ENCODE peak calls at places on chromosomes 11 and 22, in five cellular contexts. K is ovary, V is astrocyte of the cerebellum, A is AG10803, U is esophagus squamous epithelium. B is an unnamed sample.

GRCh38 chr11:8767466-8768142 is 85.0 kb downstream of the RPL27A start:
- DNase-seq in A (peak; percentile 87), V (no peak), K (no peak), U (no peak), B (no peak)

GRCh38 chr11:18705651-18706281 is 7.2 kb downstream of the TMEM86A start:
- DNase-seq in K (peak; percentile 50), U (no peak), A (no peak), V (no peak), B (no peak)

GRCh38 chr22:23826510-23827350 is 12.1 kb downstream of the DERL3 start:
- DNase-seq in A (peak; percentile 75), U (no peak), V (no peak), K (no peak), B (no peak)

GRCh38 chr11:12543596-12544415 is 130.4 kb upstream of the TEAD1 start:
- DNase-seq in U (no peak), V (no peak), A (no peak), K (no peak), B (no peak)

GRCh38 chr11:47408598-47409439 is 429 bp downstream of the SLC39A13 start:
- DNase-seq in A (peak; percentile 87), V (peak; percentile 31), K (peak; percentile 58), U (no peak), B (peak; percentile 78)

GRCh38 chr22:19880786-19881569 is 26.3 kb upstream of the GNB1L start:
- DNase-seq in K (peak; percentile 21), A (peak; percentile 98), U (no peak), V (peak; percentile 90), B (peak; percentile 96)

GRCh38 chr11:47504910-47505309 is 48.0 kb downstream of the CELF1 start:
- DNase-seq in K (no peak), A (no peak), U (no peak), V (no peak), B (no peak)

GRCh38 chr22:39207141-39208012 is 37.4 kb downstream of the PDGFB start:
- DNase-seq in V (no peak), K (no peak), A (peak; percentile 56), U (no peak), B (no peak)

GRCh38 chr11:66279092-66279797 is 1.3 kb downstream of the CNIH2 start:
- DNase-seq in V (no peak), A (no peak), K (no peak), U (no peak), B (no peak)

GRCh38 chr11:67463680-67464410 is 5.2 kb downstream of the TMEM134 start:
- DNase-seq in K (peak; percentile 58), V (no peak), U (no peak), A (peak; percentile 41), B (no peak)

GRCh38 chr11:84543367-84544159 is 1083.6 kb downstream of the DLG2 start:
- DNase-seq in A (no peak), V (no peak), U (no peak), K (no peak), B (no peak)

DNA sequence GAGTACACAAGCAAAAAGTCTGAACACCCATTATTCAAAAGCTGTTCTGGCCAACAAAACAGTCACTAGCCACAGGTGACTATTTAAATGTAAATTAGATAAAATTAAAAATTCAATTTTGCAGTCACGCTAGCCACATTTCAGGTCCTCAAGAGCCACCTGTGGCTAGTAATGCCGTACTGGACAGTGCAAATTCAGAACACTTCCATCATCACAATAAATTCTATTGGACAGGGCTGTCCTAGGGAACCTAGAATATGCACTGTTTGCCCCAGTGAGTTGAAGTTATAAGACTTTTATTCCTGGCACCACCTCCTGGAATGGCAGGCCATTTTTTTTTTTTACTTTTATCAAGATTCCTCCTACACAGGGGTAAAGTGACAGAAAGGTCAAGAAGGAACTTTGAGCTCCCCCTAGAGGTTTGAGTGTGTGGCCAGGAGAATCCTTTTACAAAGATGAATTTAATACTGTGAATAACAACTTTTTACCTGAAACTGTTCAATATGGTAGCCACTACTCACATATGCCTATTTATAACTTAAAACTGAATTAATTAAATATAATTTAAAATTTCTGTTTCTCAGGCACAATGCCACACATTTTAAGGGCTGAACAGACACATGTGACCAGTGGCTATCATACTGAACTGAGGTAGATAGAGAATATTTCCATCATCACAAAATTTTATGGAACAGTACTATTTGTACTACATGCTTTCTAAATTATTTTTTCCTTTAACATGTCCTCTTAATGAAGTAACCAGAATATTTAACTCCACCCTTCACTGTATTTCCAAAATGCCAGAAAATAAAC is 6.5 kb downstream of the MSANTD2 start:
- DNase-seq in K (no peak), V (peak; percentile 23), U (no peak), A (peak; percentile 51), B (peak; percentile 59)
- H3K4me3 ChIP-seq in K (no peak overlapping the region), V (no peak overlapping the region), U (no peak overlapping the region), A (no peak overlapping the region), B (no peak overlapping the region)

DNA sequence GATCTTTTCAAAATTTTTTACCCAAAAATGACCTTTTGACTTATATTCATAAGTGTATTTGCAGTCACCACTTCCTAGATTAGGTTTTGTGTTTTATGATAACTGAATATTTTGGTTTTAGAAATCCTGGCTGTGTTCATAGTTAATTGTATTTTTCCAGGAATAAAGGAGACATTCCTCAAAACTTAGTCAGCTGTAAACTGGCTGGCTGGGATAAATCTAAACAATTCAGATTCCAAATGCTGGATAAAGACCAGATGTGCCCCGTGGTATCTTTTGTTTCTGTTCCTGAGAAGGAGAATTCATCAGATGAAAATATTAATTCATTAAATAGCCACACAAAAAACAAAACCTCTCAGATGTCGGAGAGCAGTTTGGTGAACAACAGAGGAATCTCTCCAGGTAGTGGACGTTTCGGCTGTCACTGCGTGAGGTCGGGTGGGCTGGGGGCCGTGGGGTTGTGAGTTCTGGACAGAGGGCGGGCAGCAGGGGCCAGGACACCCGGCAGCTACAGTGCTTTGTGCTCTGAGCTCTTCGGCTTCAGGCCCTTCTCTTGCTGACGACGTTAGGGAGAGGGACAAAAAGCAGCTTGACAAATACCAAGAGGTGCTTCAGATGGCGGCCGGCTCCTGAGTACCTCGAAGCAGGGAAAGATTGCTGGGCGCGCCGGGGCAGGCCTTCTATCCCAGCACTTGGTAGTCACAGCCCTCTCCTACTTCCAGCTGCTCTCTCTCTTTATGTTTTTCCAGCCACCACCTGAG is 24.6 kb downstream of the MOV10L1 start:
- DNase-seq in A (peak; percentile 80), U (no peak), K (peak; percentile 23), V (peak; percentile 77), B (peak; percentile 96)
- H3K4me3 ChIP-seq in A (peak overlapping the region; percentile 47), U (peak overlapping the region; percentile 46), K (peak overlapping the region; percentile 5), V (peak overlapping the region; percentile 26), B (peak overlapping the region; percentile 70)

DNA sequence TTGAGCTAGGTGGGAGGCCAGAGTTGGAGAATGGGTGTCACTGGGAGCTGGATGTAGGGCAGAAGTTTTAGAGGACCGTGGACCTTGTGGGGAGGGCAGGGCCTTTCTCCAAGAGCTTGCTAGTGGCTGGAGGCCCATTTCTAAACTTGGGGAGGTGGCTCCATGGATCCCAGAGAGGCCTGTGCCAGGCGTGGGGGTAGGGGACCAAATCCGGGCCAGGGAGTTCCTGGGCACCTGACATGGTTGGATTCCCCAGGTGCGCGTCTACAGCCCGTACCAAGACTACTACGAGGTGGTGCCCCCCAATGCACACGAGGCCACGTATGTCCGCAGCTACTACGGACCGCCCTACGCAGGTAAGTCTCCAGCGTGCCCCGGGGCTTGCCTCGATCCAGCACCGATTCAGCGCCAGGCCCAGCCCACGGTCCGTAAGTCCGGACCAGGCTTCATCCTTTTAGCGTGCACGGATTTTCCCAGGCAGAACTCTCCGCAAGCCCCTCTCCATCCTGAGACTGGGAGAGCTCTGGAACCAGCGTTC is 14.2 kb downstream of the PLEKHB1 start:
- DNase-seq in V (no peak), U (no peak), A (no peak), K (no peak), B (no peak)
- H3K4me3 ChIP-seq in V (peak overlapping the region; percentile 30), U (peak overlapping the region; percentile 59), A (peak overlapping the region; percentile 60), K (peak overlapping the region; percentile 21), B (peak overlapping the region; percentile 56)

GRCh38 chr11:58165504-58166106 is 23.3 kb upstream of the OR9Q2 start:
- DNase-seq in U (no peak), K (no peak), A (no peak), V (no peak), B (no peak)

GRCh38 chr11:58164990-58165389 is 23.9 kb upstream of the OR9Q2 start:
- DNase-seq in U (no peak), A (no peak), K (no peak), V (no peak), B (no peak)

GRCh38 chr11:58164389-58164788 is 24.5 kb upstream of the OR9Q2 start:
- DNase-seq in U (no peak), A (no peak), K (no peak), V (no peak), B (no peak)
- H3K4me3 ChIP-seq in U (no peak overlapping the region), A (no peak overlapping the region), K (no peak overlapping the region), V (no peak overlapping the region), B (no peak overlapping the region)